ENCODE peak calls at places on chromosomes 1 and 21, in five cellular contexts. J, O, X, B and W are unnamed samples.

GRCh38 chr1:9242338-9242969 is 7.9 kb downstream of the H6PD start:
- DNase-seq in J (no peak), O (peak; percentile 91), X (no peak), B (no peak), W (no peak)

GRCh38 chr1:68141079-68141800 is 90.8 kb upstream of the DIRAS3 start:
- DNase-seq in J (no peak), O (no peak), X (no peak), B (no peak), W (no peak)

GRCh38 chr21:45031231-45032191 is 42.9 kb upstream of the ADARB1 start:
- DNase-seq in J (no peak), O (no peak), X (no peak), B (no peak), W (no peak)

GRCh38 chr1:160781129-160781808 is 14.7 kb upstream of the LY9 start:
- DNase-seq in J (no peak), O (no peak), X (no peak), B (peak; percentile 60), W (no peak)

GRCh38 chr1:159877695-159878444 is 15.4 kb upstream of the VSIG8 start:
- DNase-seq in J (no peak), O (no peak), X (no peak), B (no peak), W (no peak)

GRCh38 chr21:36603221-36603620 is 95.7 kb upstream of the SIM2 start:
- DNase-seq in J (no peak), O (no peak), X (no peak), B (no peak), W (no peak)

GRCh38 chr1:230067871-230068814 is 1.1 kb downstream of the GALNT2 start:
- DNase-seq in J (no peak), O (peak; percentile 60), X (peak; percentile 29), B (no peak), W (no peak)

GRCh38 chr1:111489604-111490003 is 13.8 kb downstream of the ADORA3 start:
- DNase-seq in J (no peak), O (no peak), X (no peak), B (no peak), W (no peak)

GRCh38 chr1:25650219-25650576 is 33.6 kb downstream of the MAN1C1 start:
- DNase-seq in J (no peak), O (no peak), X (no peak), B (no peak), W (no peak)

GRCh38 chr1:110824192-110824591 is 48.8 kb upstream of the CD53 start:
- DNase-seq in J (no peak), O (no peak), X (no peak), B (no peak), W (no peak)

GRCh38 chr1:110674337-110675059 is at the start of gene KCNA3:
- DNase-seq in J (no peak), O (peak; percentile 47), X (no peak), B (no peak), W (peak; percentile 60)

GRCh38 chr1:30194741-30195423 is 528.5 kb downstream of the MATN1 start:
- DNase-seq in J (no peak), O (no peak), X (no peak), B (no peak), W (no peak)

GRCh38 chr1:223337174-223337869 is 26.7 kb downstream of the SUSD4 start:
- DNase-seq in J (no peak), O (no peak), X (no peak), B (no peak), W (no peak)

GRCh38 chr1:32972814-32973428 is 8.3 kb upstream of the RNF19B start:
- DNase-seq in J (no peak), O (peak; percentile 56), X (peak; percentile 52), B (no peak), W (no peak)

GRCh38 chr1:68149110-68149798 is 83.1 kb downstream of the WLS start:
- DNase-seq in J (no peak), O (no peak), X (no peak), B (no peak), W (no peak)